ENCODE peak calls at places on chromosome 6, in six cellular contexts. N, T, K, A, W and D are unnamed samples.

GRCh38 chr6:70884074-70884983 is 72.5 kb downstream of the B3GAT2 start:
- DNase-seq in N (peak), T (peak), K (peak), A (peak), W (peak), D (peak)

GRCh38 chr6:657743-658142 is 843 bp upstream of the HUS1B start:
- DNase-seq in N (no peak), T (no peak), K (no peak), A (no peak), W (no peak), D (no peak)

GRCh38 chr6:167689751-167690150 is 137.0 kb upstream of the AFDN start:
- DNase-seq in N (no peak), T (no peak), K (no peak), A (no peak), W (no peak), D (no peak)

GRCh38 chr6:158707120-158707519 is 57.3 kb downstream of the SYTL3 start:
- DNase-seq in N (no peak), T (peak), K (peak), A (no peak), W (no peak), D (peak)

GRCh38 chr6:98841114-98841513 is 6.7 kb downstream of the POU3F2 start:
- DNase-seq in N (no peak), T (no peak), K (no peak), A (no peak), W (no peak), D (no peak)

GRCh38 chr6:163867518-163868292 is 453.2 kb downstream of the QKI start:
- DNase-seq in N (no peak), T (no peak), K (no peak), A (no peak), W (no peak), D (no peak)

GRCh38 chr6:32940656-32941411 is at the start of gene HLA-DMB:
- DNase-seq in N (peak), T (peak), K (peak), A (peak), W (no peak), D (peak)

GRCh38 chr6:26520088-26520839 is 17.9 kb upstream of the HMGN4 start:
- DNase-seq in N (peak), T (no peak), K (peak), A (peak), W (no peak), D (no peak)

GRCh38 chr6:112640895-112641294 is 293.8 kb downstream of the RFPL4B start:
- DNase-seq in N (no peak), T (peak), K (no peak), A (no peak), W (no peak), D (peak)

GRCh38 chr6:3798211-3798909 is 46.8 kb upstream of the PXDC1 start:
- DNase-seq in N (no peak), T (no peak), K (peak), A (no peak), W (no peak), D (no peak)

GRCh38 chr6:138546733-138547185 is 47.5 kb upstream of the NHSL1 start:
- DNase-seq in N (no peak), T (peak), K (no peak), A (no peak), W (no peak), D (peak)

GRCh38 chr6:132643547-132643946 is 15.4 kb downstream of the TAAR1 start:
- DNase-seq in N (no peak), T (no peak), K (no peak), A (no peak), W (no peak), D (no peak)

GRCh38 chr6:136640132-136640915 is 90.1 kb upstream of the MAP7 start:
- DNase-seq in N (no peak), T (peak), K (no peak), A (no peak), W (no peak), D (peak)

GRCh38 chr6:20943922-20944321 is 409.7 kb downstream of the CDKAL1 start:
- DNase-seq in N (no peak), T (no peak), K (no peak), A (no peak), W (no peak), D (no peak)

GRCh38 chr6:131073577-131073976 is 10.5 kb upstream of the EPB41L2 start:
- DNase-seq in N (no peak), T (no peak), K (no peak), A (no peak), W (no peak), D (no peak)

GRCh38 chr6:3057063-3057462 is 11.2 kb upstream of the RIPK1 start:
- DNase-seq in N (no peak), T (no peak), K (no peak), A (no peak), W (no peak), D (no peak)

GRCh38 chr6:165843121-165843520 is 180.1 kb upstream of the PDE10A start:
- DNase-seq in N (no peak), T (no peak), K (no peak), A (no peak), W (no peak), D (no peak)

GRCh38 chr6:11535801-11536230 is 1.7 kb upstream of the TMEM170B start:
- DNase-seq in N (no peak), T (peak), K (peak), A (no peak), W (no peak), D (peak)

GRCh38 chr6:13795041-13795748 is 19.2 kb downstream of the MCUR1 start:
- DNase-seq in N (peak), T (peak), K (peak), A (peak), W (peak), D (peak)

GRCh38 chr6:56808871-56809359 is 146.0 kb upstream of the BEND6 start:
- DNase-seq in N (peak), T (peak), K (peak), A (no peak), W (no peak), D (peak)

GRCh38 chr6:137863126-137863996 is 3.7 kb upstream of the TNFAIP3 start:
- DNase-seq in N (no peak), T (no peak), K (no peak), A (no peak), W (no peak), D (no peak)

GRCh38 chr6:84033523-84034451 is at the start of gene MRAP2:
- DNase-seq in N (no peak), T (no peak), K (peak), A (no peak), W (no peak), D (peak)

GRCh38 chr6:167143041-167143440 is 14.7 kb downstream of the GPR31 start:
- DNase-seq in N (no peak), T (no peak), K (no peak), A (no peak), W (no peak), D (no peak)

GRCh38 chr6:72784071-72784470 is 162.2 kb downstream of the KCNQ5 start:
- DNase-seq in N (no peak), T (peak), K (no peak), A (no peak), W (no peak), D (peak)

GRCh38 chr6:33088931-33089640 is 13.3 kb downstream of the HLA-DPB1 start:
- DNase-seq in N (no peak), T (no peak), K (peak), A (no peak), W (no peak), D (no peak)

GRCh38 chr6:32184084-32184640 is at the start of gene AGER:
- DNase-seq in N (no peak), T (no peak), K (no peak), A (no peak), W (no peak), D (no peak)

GRCh38 chr6:113558966-113559365 is 298.2 kb upstream of the MARCKS start:
- DNase-seq in N (no peak), T (peak), K (no peak), A (no peak), W (no peak), D (peak)

GRCh38 chr6:155040946-155041345 is 45.8 kb downstream of the TIAM2 start:
- DNase-seq in N (no peak), T (no peak), K (no peak), A (peak), W (no peak), D (no peak)

GRCh38 chr6:31738048-31738979 is 1.5 kb upstream of the MSH5 start:
- DNase-seq in N (peak), T (peak), K (peak), A (no peak), W (peak), D (peak)

GRCh38 chr6:41734666-41735426 is 562 bp downstream of the TFEB start:
- DNase-seq in N (peak), T (peak), K (peak), A (peak), W (peak), D (peak)

GRCh38 chr6:156996265-156996664 is 219.1 kb downstream of the ARID1B start:
- DNase-seq in N (no peak), T (no peak), K (no peak), A (no peak), W (no peak), D (no peak)

GRCh38 chr6:150490586-150490985 is 109.1 kb upstream of the PLEKHG1 start:
- DNase-seq in N (no peak), T (no peak), K (peak), A (no peak), W (no peak), D (no peak)